ENCODE peak calls at places on chromosomes 12 and 14, in four cellular contexts. One of them, this sample, is unnamed.

GRCh38 chr14:42994001-42994736 is 1387.5 kb downstream of the LRFN5 start:
- DNase-seq in K562: no peak
- DNase-seq in HepG2: no peak
- DNase-seq in GM12878: no peak
- DNase-seq in this sample: peak; percentile 3

GRCh38 chr14:69153848-69154208 is 909 bp upstream of the DCAF5 start:
- DNase-seq in K562: peak; percentile 45
- DNase-seq in HepG2: peak; percentile 9
- DNase-seq in GM12878: no peak
- DNase-seq in this sample: no peak

GRCh38 chr14:68518910-68519686 is 273.8 kb downstream of the ZFP36L1 start:
- DNase-seq in K562: no peak
- DNase-seq in HepG2: no peak
- DNase-seq in GM12878: no peak
- DNase-seq in this sample: no peak

GRCh38 chr14:26888592-26888991 is 290.8 kb upstream of the NOVA1 start:
- DNase-seq in K562: no peak
- DNase-seq in HepG2: no peak
- DNase-seq in GM12878: no peak
- DNase-seq in this sample: no peak

GRCh38 chr12:29562167-29562776 is 64.8 kb upstream of the OVCH1 start:
- DNase-seq in K562: no peak
- DNase-seq in HepG2: no peak
- DNase-seq in GM12878: no peak
- DNase-seq in this sample: no peak

GRCh38 chr14:29553427-29553826 is 374.2 kb downstream of the PRKD1 start:
- DNase-seq in K562: no peak
- DNase-seq in HepG2: no peak
- DNase-seq in GM12878: no peak
- DNase-seq in this sample: no peak

GRCh38 chr12:62194616-62195015 is 65.6 kb upstream of the USP15 start:
- DNase-seq in K562: no peak
- DNase-seq in HepG2: no peak
- DNase-seq in GM12878: no peak
- DNase-seq in this sample: no peak

GRCh38 chr14:88825078-88825458 is 617 bp downstream of the TTC8 start:
- DNase-seq in K562: no peak
- DNase-seq in HepG2: no peak
- DNase-seq in GM12878: no peak
- DNase-seq in this sample: no peak

GRCh38 chr14:93970967-93971634 is 5.3 kb downstream of the ASB2 start:
- DNase-seq in K562: no peak
- DNase-seq in HepG2: no peak
- DNase-seq in GM12878: no peak
- DNase-seq in this sample: no peak

GRCh38 chr12:49057888-49058287 is 2.7 kb downstream of the KMT2D start:
- DNase-seq in K562: peak; percentile 30
- DNase-seq in HepG2: no peak
- DNase-seq in GM12878: no peak
- DNase-seq in this sample: no peak

GRCh38 chr12:16349132-16349463 is 1.7 kb downstream of the MGST1 start:
- DNase-seq in K562: peak; percentile 66
- DNase-seq in HepG2: peak; percentile 81
- DNase-seq in GM12878: no peak
- DNase-seq in this sample: peak; percentile 44

GRCh38 chr14:25042362-25043299 is 7.3 kb downstream of the STXBP6 start:
- DNase-seq in K562: peak; percentile 49
- DNase-seq in HepG2: peak; percentile 75
- DNase-seq in GM12878: no peak
- DNase-seq in this sample: peak; percentile 64

GRCh38 chr12:92905258-92905810 is 23.8 kb downstream of the EEA1 start:
- DNase-seq in K562: no peak
- DNase-seq in HepG2: no peak
- DNase-seq in GM12878: no peak
- DNase-seq in this sample: no peak

GRCh38 chr14:73188501-73188903 is 48.8 kb upstream of the PAPLN start:
- DNase-seq in K562: no peak
- DNase-seq in HepG2: no peak
- DNase-seq in GM12878: no peak
- DNase-seq in this sample: no peak

GRCh38 chr14:24075485-24076301 is 4.3 kb downstream of the CPNE6 start:
- DNase-seq in K562: no peak
- DNase-seq in HepG2: no peak
- DNase-seq in GM12878: no peak
- DNase-seq in this sample: no peak

GRCh38 chr12:106645074-106645421 is 62.2 kb downstream of the RFX4 start:
- DNase-seq in K562: no peak
- DNase-seq in HepG2: peak; percentile 93
- DNase-seq in GM12878: no peak
- DNase-seq in this sample: no peak

GRCh38 chr14:99029916-99030305 is 242.1 kb downstream of the BCL11B start:
- DNase-seq in K562: no peak
- DNase-seq in HepG2: no peak
- DNase-seq in GM12878: no peak
- DNase-seq in this sample: no peak

GRCh38 chr14:39912192-39913100 is 480.2 kb upstream of the FBXO33 start:
- DNase-seq in K562: no peak
- DNase-seq in HepG2: no peak
- DNase-seq in GM12878: peak; percentile 16
- DNase-seq in this sample: no peak

GRCh38 chr12:82848846-82849245 is 162.1 kb downstream of the TMTC2 start:
- DNase-seq in K562: no peak
- DNase-seq in HepG2: no peak
- DNase-seq in GM12878: no peak
- DNase-seq in this sample: no peak

GRCh38 chr12:66678640-66679268 is at the start of gene GRIP1:
- DNase-seq in K562: no peak
- DNase-seq in HepG2: no peak
- DNase-seq in GM12878: no peak
- DNase-seq in this sample: no peak

GRCh38 chr12:43238281-43238680 is 313.7 kb downstream of the ADAMTS20 start:
- DNase-seq in K562: peak; percentile 8
- DNase-seq in HepG2: no peak
- DNase-seq in GM12878: no peak
- DNase-seq in this sample: no peak

GRCh38 chr12:90099288-90099687 is 390.6 kb upstream of the ATP2B1 start:
- DNase-seq in K562: no peak
- DNase-seq in HepG2: no peak
- DNase-seq in GM12878: no peak
- DNase-seq in this sample: no peak

GRCh38 chr14:57209561-57209960 is 59.1 kb downstream of the EXOC5 start:
- DNase-seq in K562: no peak
- DNase-seq in HepG2: no peak
- DNase-seq in GM12878: no peak
- DNase-seq in this sample: no peak

GRCh38 chr14:28757790-28758189 is 8.8 kb upstream of the FOXG1 start:
- DNase-seq in K562: no peak
- DNase-seq in HepG2: no peak
- DNase-seq in GM12878: no peak
- DNase-seq in this sample: no peak

GRCh38 chr12:110269622-110270124 is 11.4 kb upstream of the ATP2A2 start:
- DNase-seq in K562: peak; percentile 84
- DNase-seq in HepG2: no peak
- DNase-seq in GM12878: no peak
- DNase-seq in this sample: peak; percentile 87

GRCh38 chr12:48388938-48389337 is 38.2 kb upstream of the ZNF641 start:
- DNase-seq in K562: no peak
- DNase-seq in HepG2: no peak
- DNase-seq in GM12878: no peak
- DNase-seq in this sample: no peak

GRCh38 chr12:103928736-103929050 is 1.5 kb upstream of the HSP90B1 start:
- DNase-seq in K562: no peak
- DNase-seq in HepG2: no peak
- DNase-seq in GM12878: peak; percentile 80
- DNase-seq in this sample: no peak

GRCh38 chr12:91250273-91250672 is 67.7 kb upstream of the DCN start:
- DNase-seq in K562: no peak
- DNase-seq in HepG2: no peak
- DNase-seq in GM12878: no peak
- DNase-seq in this sample: no peak

GRCh38 chr12:76341436-76342030 is 6.7 kb downstream of the BBS10 start:
- DNase-seq in K562: no peak
- DNase-seq in HepG2: no peak
- DNase-seq in GM12878: no peak
- DNase-seq in this sample: no peak

GRCh38 chr12:51863921-51864700 is 15.6 kb upstream of the FIGNL2 start:
- DNase-seq in K562: no peak
- DNase-seq in HepG2: peak; percentile 35
- DNase-seq in GM12878: no peak
- DNase-seq in this sample: no peak

GRCh38 chr12:124913474-124914391 is 717 bp downstream of the UBC start:
- DNase-seq in K562: peak; percentile 96
- DNase-seq in HepG2: peak; percentile 76
- DNase-seq in GM12878: no peak
- DNase-seq in this sample: peak; percentile 94

DNA sequence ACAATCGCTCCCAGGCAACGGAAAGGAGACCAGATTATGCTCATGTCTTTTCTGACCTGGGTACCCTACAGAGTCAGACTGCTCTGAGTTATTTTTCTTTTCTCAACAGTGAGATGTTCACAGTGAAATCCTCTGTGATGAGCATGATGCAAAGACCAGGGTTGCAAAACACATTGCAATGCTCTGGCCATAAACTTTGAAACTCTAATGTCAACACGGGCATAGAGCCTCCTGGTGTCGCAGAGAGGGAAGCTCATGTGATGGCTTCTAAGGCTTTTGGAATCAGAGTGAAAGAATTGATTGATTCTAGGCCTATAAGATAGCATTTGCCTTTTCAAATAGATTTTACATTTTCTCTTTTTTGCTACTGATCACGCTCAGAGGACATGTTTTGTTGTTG is 193.4 kb downstream of the RASSF9 start:
- DNase-seq in K562: no peak
- DNase-seq in HepG2: peak; percentile 75
- DNase-seq in GM12878: no peak
- DNase-seq in this sample: peak; percentile 37
- TF ChIP-seq USF2 in K562: no peak
- TF ChIP-seq USF2 in HepG2: no peak
- TF ChIP-seq USF2 in GM12878: no peak
- TF ChIP-seq USF2 in this sample: no peak

GRCh38 chr14:90062852-90063539 is 1.2 kb downstream of the KCNK13 start:
- DNase-seq in K562: no peak
- DNase-seq in HepG2: no peak
- DNase-seq in GM12878: no peak
- DNase-seq in this sample: no peak

GRCh38 chr14:90060965-90061848 is 587 bp upstream of the KCNK13 start:
- DNase-seq in K562: no peak
- DNase-seq in HepG2: no peak
- DNase-seq in GM12878: no peak
- DNase-seq in this sample: no peak

GRCh38 chr14:90058876-90059458 is 2.8 kb upstream of the KCNK13 start:
- DNase-seq in K562: no peak
- DNase-seq in HepG2: no peak
- DNase-seq in GM12878: no peak
- DNase-seq in this sample: no peak

GRCh38 chr14:90060312-90060964 is 1.4 kb upstream of the KCNK13 start:
- DNase-seq in K562: peak; percentile 64
- DNase-seq in HepG2: peak; percentile 34
- DNase-seq in GM12878: no peak
- DNase-seq in this sample: peak; percentile 64

GRCh38 chr14:90061849-90062794 is at the start of gene KCNK13:
- DNase-seq in K562: peak; percentile 8
- DNase-seq in HepG2: no peak
- DNase-seq in GM12878: no peak
- DNase-seq in this sample: peak; percentile 14
- TF ChIP-seq JUNB in K562: no peak
- TF ChIP-seq JUNB in HepG2: no peak
- TF ChIP-seq JUNB in GM12878: no peak
- TF ChIP-seq JUNB in this sample: no peak

DNA sequence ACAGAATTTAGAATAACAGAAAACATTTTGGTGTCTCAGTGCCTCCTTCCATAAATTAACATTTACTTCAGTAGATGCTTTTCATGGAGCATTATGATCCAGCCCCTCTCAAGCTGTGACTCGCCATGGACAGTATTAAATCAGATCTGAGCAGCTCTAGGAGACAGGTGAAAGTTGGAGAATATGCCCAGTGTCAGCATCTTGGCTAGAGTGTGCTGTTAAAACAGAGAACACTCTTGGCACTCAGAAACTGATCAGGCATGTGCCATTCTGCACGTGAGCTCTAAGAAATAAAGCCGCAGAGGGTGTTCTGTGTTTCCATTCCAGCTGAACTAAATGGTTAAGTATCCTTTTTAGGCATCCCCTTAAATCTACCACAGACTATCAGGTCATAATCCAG is 68.0 kb downstream of the DIP2B start:
- DNase-seq in K562: no peak
- DNase-seq in HepG2: no peak
- DNase-seq in GM12878: no peak
- DNase-seq in this sample: no peak
- TF ChIP-seq MYC in K562: no peak
- TF ChIP-seq MYC in HepG2: no peak
- TF ChIP-seq MYC in GM12878: no peak
- TF ChIP-seq MYC in this sample: no peak

GRCh38 chr14:52369305-52369781 is 55.2 kb downstream of the PTGER2 start:
- DNase-seq in K562: no peak
- DNase-seq in HepG2: no peak
- DNase-seq in GM12878: no peak
- DNase-seq in this sample: no peak
- TF ChIP-seq USF2 in K562: no peak
- TF ChIP-seq USF2 in HepG2: no peak
- TF ChIP-seq USF2 in GM12878: no peak
- TF ChIP-seq USF2 in this sample: no peak

GRCh38 chr14:36600431-36600830 is 18.0 kb upstream of the NKX2-8 start:
- DNase-seq in K562: no peak
- DNase-seq in HepG2: no peak
- DNase-seq in GM12878: no peak
- DNase-seq in this sample: no peak

GRCh38 chr14:36605506-36605857 is 23.1 kb upstream of the NKX2-8 start:
- DNase-seq in K562: no peak
- DNase-seq in HepG2: peak; percentile 33
- DNase-seq in GM12878: no peak
- DNase-seq in this sample: no peak

GRCh38 chr14:36604757-36605505 is 22.5 kb upstream of the NKX2-8 start:
- DNase-seq in K562: peak; percentile 73
- DNase-seq in HepG2: peak; percentile 93
- DNase-seq in GM12878: no peak
- DNase-seq in this sample: peak; percentile 80
- TF ChIP-seq JUNB in K562: no peak
- TF ChIP-seq JUNB in HepG2: no peak
- TF ChIP-seq JUNB in GM12878: no peak
- TF ChIP-seq JUNB in this sample: no peak